ENCODE peak calls at places on chromosome 9, in four cellular contexts. S, G, I and K are unnamed samples.

GRCh38 chr9:41229408-41230401 is 40.6 kb upstream of the ZNG1F start:
- DNase-seq in S (peak), G (peak), I (peak), K (peak)

GRCh38 chr9:128969491-128969890 is 22.0 kb downstream of the NUP188 start:
- DNase-seq in S (no peak), G (no peak), I (no peak), K (no peak)

GRCh38 chr9:109806506-109807115 is 26.6 kb downstream of the PALM2AKAP2 start:
- DNase-seq in S (no peak), G (no peak), I (no peak), K (no peak)

GRCh38 chr9:107229146-107229545 is 53.9 kb upstream of the RAD23B start:
- DNase-seq in S (no peak), G (no peak), I (no peak), K (no peak)

GRCh38 chr9:69696802-69697201 is 24.6 kb upstream of the APBA1 start:
- DNase-seq in S (no peak), G (no peak), I (no peak), K (no peak)

GRCh38 chr9:117460743-117461142 is 45.9 kb upstream of the ASTN2 start:
- DNase-seq in S (no peak), G (no peak), I (no peak), K (no peak)

GRCh38 chr9:121686930-121687541 is 35.6 kb downstream of the DAB2IP start:
- DNase-seq in S (peak), G (peak), I (peak), K (peak)

GRCh38 chr9:33939924-33940874 is 108.5 kb downstream of the UBAP2 start:
- DNase-seq in S (peak), G (no peak), I (no peak), K (no peak)

GRCh38 chr9:69674112-69674511 is 1.9 kb upstream of the APBA1 start:
- DNase-seq in S (no peak), G (no peak), I (no peak), K (peak)

GRCh38 chr9:98899399-98900056 is 44.2 kb upstream of the COL15A1 start:
- DNase-seq in S (no peak), G (no peak), I (no peak), K (no peak)

GRCh38 chr9:137049544-137050449 is 3.8 kb upstream of the NPDC1 start:
- DNase-seq in S (no peak), G (peak), I (no peak), K (peak)

GRCh38 chr9:109274768-109275596 is 45.9 kb downstream of the EPB41L4B start:
- DNase-seq in S (no peak), G (no peak), I (no peak), K (no peak)

GRCh38 chr9:35385042-35385441 is 104.9 kb upstream of the RUSC2 start:
- DNase-seq in S (no peak), G (no peak), I (no peak), K (no peak)

DNA sequence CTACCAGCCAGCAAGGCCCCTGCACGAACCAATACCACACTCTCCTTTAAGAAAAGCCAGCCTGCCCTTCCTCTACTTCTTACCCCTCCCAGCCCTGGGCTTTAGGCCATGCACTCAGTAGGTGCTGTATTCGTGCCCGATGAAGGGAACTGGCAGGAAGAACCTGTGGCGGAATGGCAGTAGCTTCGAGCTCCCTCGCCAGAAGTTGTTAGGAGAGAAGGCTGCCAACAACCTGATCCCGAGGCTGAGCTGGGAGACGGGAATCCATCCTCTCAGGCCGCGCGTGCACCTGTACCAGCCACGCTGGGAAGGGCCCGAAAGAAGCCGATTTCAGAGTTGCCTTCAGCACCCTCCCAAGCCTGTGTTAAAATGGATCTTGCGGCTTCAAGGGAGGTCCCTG is 45.3 kb upstream of the AKNA start:
- DNase-seq in S (no peak), G (no peak), I (no peak), K (no peak)
- TF ChIP-seq FOXK2 in S (no peak), G (no peak), I (no peak), K (no peak)

GRCh38 chr9:97529363-97530076 is 28.1 kb downstream of the TMOD1 start:
- DNase-seq in S (no peak), G (peak), I (peak), K (no peak)

GRCh38 chr9:97527626-97528528 is 26.4 kb downstream of the TMOD1 start:
- DNase-seq in S (no peak), G (no peak), I (peak), K (no peak)

GRCh38 chr9:97526895-97527575 is 25.6 kb downstream of the TMOD1 start:
- DNase-seq in S (no peak), G (no peak), I (no peak), K (no peak)

GRCh38 chr9:97531750-97532383 is 30.4 kb downstream of the TMOD1 start:
- DNase-seq in S (no peak), G (no peak), I (no peak), K (no peak)

DNA sequence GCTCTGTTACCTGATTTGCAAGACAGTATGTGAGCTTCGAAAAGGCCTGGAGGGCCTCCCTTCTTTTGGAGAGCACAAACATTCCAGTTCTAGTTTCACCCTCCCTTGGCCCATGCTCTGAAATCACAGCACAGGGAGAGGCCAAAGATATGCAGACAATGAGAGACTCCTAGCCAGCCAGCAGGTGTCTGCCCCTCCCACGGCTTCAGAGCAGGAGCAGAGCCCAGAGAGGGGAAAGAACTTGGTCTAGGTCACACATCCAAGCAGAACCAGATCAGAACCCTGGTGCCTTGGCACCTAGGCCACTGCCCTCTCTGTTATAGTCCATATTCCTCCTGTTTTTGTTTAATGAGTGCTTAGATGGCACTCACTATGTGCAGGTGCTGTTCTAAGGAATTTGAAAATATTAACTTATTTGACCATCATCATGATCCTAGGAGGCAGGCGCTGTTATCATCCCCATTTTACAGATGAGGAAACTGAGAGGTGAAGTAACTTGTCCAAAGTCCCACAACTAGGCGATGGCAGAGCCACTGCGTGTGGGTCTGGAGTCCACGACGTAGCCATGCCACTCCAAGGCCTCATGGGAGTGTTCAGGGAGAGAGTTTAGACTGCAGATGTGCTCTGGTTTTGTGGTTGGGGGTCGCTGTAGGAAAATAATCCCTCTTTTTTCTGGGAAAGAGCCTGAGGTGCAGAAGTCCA is 27.2 kb downstream of the TMOD1 start:
- DNase-seq in S (no peak), G (no peak), I (no peak), K (no peak)
- TF ChIP-seq FOXK2 in S (no peak), G (no peak), I (no peak), K (no peak)

DNA sequence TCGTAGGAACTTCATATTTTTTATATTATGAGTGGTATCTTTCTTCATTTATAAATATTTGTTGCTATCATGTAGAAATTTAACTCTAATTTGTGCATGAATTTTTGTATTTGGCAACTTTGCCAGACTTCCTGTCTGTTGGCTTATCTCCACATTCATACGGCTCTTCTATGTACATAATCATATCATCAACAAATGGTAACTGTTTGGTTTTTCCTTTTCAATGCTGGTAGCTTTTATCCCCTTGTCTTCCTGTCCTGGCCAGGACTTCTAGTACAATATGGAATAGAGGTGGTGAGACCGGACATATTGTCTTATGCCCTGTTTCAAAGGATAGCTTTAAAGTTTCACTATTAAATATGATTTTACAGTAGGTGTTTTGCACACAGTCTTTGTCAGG is 132.3 kb upstream of the COL5A1 start:
- DNase-seq in S (no peak), G (no peak), I (no peak), K (no peak)
- TF ChIP-seq FOXK2 in S (no peak), G (no peak), I (no peak), K (no peak)

GRCh38 chr9:16754662-16755061 is 115.8 kb downstream of the BNC2 start:
- DNase-seq in S (no peak), G (no peak), I (no peak), K (no peak)
- TF ChIP-seq FOXK2 in S (no peak), G (no peak), I (no peak), K (no peak)

GRCh38 chr9:134165357-134166315 is 1.3 kb upstream of the RNU6ATAC start:
- DNase-seq in S (no peak), G (no peak), I (no peak), K (no peak)
- TF ChIP-seq FOXK2 in S (no peak), G (no peak), I (no peak), K (no peak)

DNA sequence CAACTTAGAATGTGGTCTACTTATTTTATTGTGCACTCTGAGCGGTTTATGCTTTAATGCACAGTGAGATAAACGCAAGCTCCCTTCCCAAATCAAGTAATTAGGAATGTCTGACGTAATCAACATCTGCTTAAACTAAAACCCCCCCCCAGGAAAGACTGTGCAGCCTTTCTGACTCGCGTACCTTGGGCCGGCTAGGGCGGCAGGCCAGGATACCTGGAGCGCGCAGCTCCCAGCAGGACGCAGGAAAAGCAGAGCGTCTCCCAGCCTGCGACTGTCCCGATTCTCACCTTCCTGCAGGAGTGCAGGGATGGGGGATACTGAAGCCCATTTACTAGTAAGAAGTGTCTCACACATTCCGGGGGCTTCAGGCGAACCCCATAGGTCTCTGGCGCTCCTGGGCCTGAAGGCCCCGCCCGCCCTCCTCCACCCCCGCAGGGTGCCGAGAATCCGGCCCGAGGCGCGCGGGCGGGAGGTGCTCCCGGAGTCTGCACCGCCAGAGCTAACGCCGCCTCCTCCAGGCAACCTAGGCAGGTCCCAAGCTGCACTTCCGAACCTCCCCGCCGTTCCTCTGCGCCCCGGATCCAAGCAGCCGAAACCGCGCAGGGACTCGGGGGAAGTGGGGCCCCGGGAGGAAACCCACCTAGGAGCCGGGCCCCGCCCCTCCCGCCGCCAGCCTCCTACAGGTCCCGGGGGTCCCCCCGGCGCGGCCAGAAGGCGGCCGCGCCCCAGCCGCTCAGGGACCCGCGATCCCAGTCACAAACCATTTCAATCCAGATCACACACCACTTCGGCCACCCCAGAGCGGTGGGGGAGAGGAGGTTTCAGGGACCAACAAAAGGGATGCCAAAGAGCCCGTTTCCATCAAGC is 1.4 kb downstream of the ROR2 start:
- DNase-seq in S (no peak), G (peak), I (no peak), K (peak)
- TF ChIP-seq FOXK2 in S (no peak), G (no peak), I (no peak), K (no peak)

GRCh38 chr9:105344283-105344682 is 99.8 kb downstream of the SLC44A1 start:
- DNase-seq in S (no peak), G (no peak), I (no peak), K (no peak)
- TF ChIP-seq FOXK2 in S (no peak), G (no peak), I (no peak), K (no peak)

GRCh38 chr9:70924380-70924779 is 197.0 kb downstream of the TRPM3 start:
- DNase-seq in S (no peak), G (no peak), I (no peak), K (no peak)
- TF ChIP-seq FOXK2 in S (no peak), G (no peak), I (no peak), K (no peak)

GRCh38 chr9:93814561-93814960 is 140.6 kb downstream of the BARX1 start:
- DNase-seq in S (no peak), G (no peak), I (no peak), K (peak)
- TF ChIP-seq FOXK2 in S (no peak), G (no peak), I (no peak), K (no peak)

GRCh38 chr9:79302569-79302968 is 269.2 kb upstream of the TLE4 start:
- DNase-seq in S (no peak), G (no peak), I (no peak), K (no peak)

GRCh38 chr9:79301549-79301948 is 270.2 kb upstream of the TLE4 start:
- DNase-seq in S (no peak), G (no peak), I (no peak), K (no peak)

GRCh38 chr9:79302002-79302401 is 269.8 kb upstream of the TLE4 start:
- DNase-seq in S (no peak), G (no peak), I (no peak), K (no peak)

GRCh38 chr9:79300153-79300552 is 271.6 kb upstream of the TLE4 start:
- DNase-seq in S (no peak), G (no peak), I (no peak), K (no peak)
- TF ChIP-seq FOXK2 in S (no peak), G (no peak), I (no peak), K (no peak)